ENCODE peak calls at places on chromosomes 2 and 18, in ten cellular contexts. R is NAMALWA; Q is stimulated activated CD4-positive, alpha-beta T cell treated with anti-CD3 and anti-CD28 coated beads, Interleukin-2, amount 100 ng/mL, for 24 hours; X is GM13976; K is NCI-H1694 treated with DMSO at 0.1 percent for 48 hours; T is B cell; E is activated naive CD8-positive, alpha-beta T cell treated with anti-CD3 and anti-CD28 coated beads, Interleukin-2, amount 10 ng/mL, durations not matched to agents 7 days and 5 days; C is HT-29; Z is heart left ventricle; O is foreskin fibroblast. L is an unnamed sample.

GRCh38 chr18:36130039-36130831 is 536 bp downstream of the ELP2 start:
- DNase-seq in R (peak), Q (no peak), X (peak), K (no peak), T (no peak), E (no peak), C (no peak), Z (no peak), O (no peak), L (no peak)

GRCh38 chr2:8676191-8676914 is 5.5 kb upstream of the ID2 start:
- DNase-seq in R (no peak), Q (no peak), X (no peak), K (no peak), T (no peak), E (no peak), C (peak), Z (peak), O (peak), L (peak)

GRCh38 chr18:73258375-73259087 is 390.7 kb upstream of the NETO1 start:
- DNase-seq in R (no peak), Q (no peak), X (no peak), K (peak), T (no peak), E (no peak), C (no peak), Z (no peak), O (no peak), L (no peak)

GRCh38 chr2:234823877-234824376 is 127.9 kb upstream of the SH3BP4 start:
- DNase-seq in R (no peak), Q (no peak), X (no peak), K (no peak), T (no peak), E (no peak), C (peak), Z (peak), O (peak), L (no peak)

GRCh38 chr18:48950536-48951447 is at the start of gene SMAD7:
- DNase-seq in R (peak), Q (no peak), X (no peak), K (no peak), T (peak), E (no peak), C (peak), Z (no peak), O (no peak), L (peak)

GRCh38 chr2:208122248-208122647 is 2.1 kb downstream of the CRYGD start:
- DNase-seq in R (no peak), Q (no peak), X (no peak), K (no peak), T (no peak), E (no peak), C (no peak), Z (no peak), O (no peak), L (no peak)

GRCh38 chr2:180979086-180979934 is 1.1 kb upstream of the UBE2E3 start:
- DNase-seq in R (peak), Q (no peak), X (no peak), K (no peak), T (no peak), E (no peak), C (peak), Z (no peak), O (peak), L (no peak)

GRCh38 chr2:96090181-96090500 is 26.2 kb downstream of the ADRA2B start:
- DNase-seq in R (no peak), Q (no peak), X (no peak), K (no peak), T (no peak), E (no peak), C (no peak), Z (no peak), O (no peak), L (no peak)

GRCh38 chr2:113818382-113818951 is 62.0 kb upstream of the SLC35F5 start:
- DNase-seq in R (no peak), Q (no peak), X (no peak), K (no peak), T (no peak), E (no peak), C (peak), Z (peak), O (peak), L (peak)

GRCh38 chr2:38626326-38627031 is 23.8 kb upstream of the HNRNPLL start:
- DNase-seq in R (no peak), Q (no peak), X (no peak), K (no peak), T (no peak), E (no peak), C (no peak), Z (no peak), O (no peak), L (no peak)

GRCh38 chr2:199704358-199705238 is 146.4 kb downstream of the FTCDNL1 start:
- DNase-seq in R (peak), Q (peak), X (peak), K (peak), T (peak), E (no peak), C (peak), Z (no peak), O (no peak), L (peak)

GRCh38 chr2:64232266-64232665 is 88.0 kb upstream of the PELI1 start:
- DNase-seq in R (no peak), Q (no peak), X (no peak), K (no peak), T (no peak), E (no peak), C (no peak), Z (no peak), O (no peak), L (no peak)

GRCh38 chr2:185208261-185208660 is 530.3 kb upstream of the FSIP2 start:
- DNase-seq in R (peak), Q (no peak), X (no peak), K (peak), T (no peak), E (no peak), C (peak), Z (no peak), O (no peak), L (peak)

GRCh38 chr2:191678437-191679110 is 638 bp downstream of the NABP1 start:
- DNase-seq in R (peak), Q (peak), X (peak), K (no peak), T (peak), E (peak), C (peak), Z (peak), O (no peak), L (peak)

GRCh38 chr18:69898241-69898861 is 49.3 kb downstream of the CD226 start:
- DNase-seq in R (no peak), Q (peak), X (peak), K (no peak), T (no peak), E (peak), C (no peak), Z (no peak), O (no peak), L (no peak)

GRCh38 chr18:34222396-34223163 is 2.1 kb downstream of the NOL4 start:
- DNase-seq in R (no peak), Q (no peak), X (peak), K (peak), T (no peak), E (no peak), C (no peak), Z (peak), O (no peak), L (peak)

GRCh38 chr2:152407204-152407721 is 72.3 kb downstream of the FMNL2 start:
- DNase-seq in R (peak), Q (peak), X (peak), K (peak), T (peak), E (no peak), C (no peak), Z (peak), O (peak), L (peak)

GRCh38 chr2:207487650-207488315 is 42.0 kb upstream of the CREB1 start:
- DNase-seq in R (no peak), Q (no peak), X (no peak), K (no peak), T (no peak), E (no peak), C (no peak), Z (no peak), O (peak), L (no peak)

GRCh38 chr2:28408764-28409599 is 16.3 kb downstream of the FOSL2 start:
- DNase-seq in R (no peak), Q (peak), X (no peak), K (no peak), T (no peak), E (peak), C (peak), Z (no peak), O (peak), L (peak)